ENCODE peak calls at places on chromosomes 4 and X, in four cellular contexts. N is activated gamma-delta T cell treated with Interleukin-2 at 50 U/mL for 16 hours, J is GM03348, X is AG08396. S is an unnamed sample.

GRCh38 chr4:137531951-137532868 is at the start of gene PCDH18:
- DNase-seq in X (peak), J (peak), N (no peak), S (peak)

GRCh38 chr4:105601406-105601805 is 49.0 kb downstream of the ARHGEF38 start:
- DNase-seq in J (no peak), X (no peak), N (no peak), S (no peak)

GRCh38 chrX:75151828-75152592 is 4.1 kb downstream of the ABCB7 start:
- DNase-seq in J (no peak), X (no peak), N (no peak), S (no peak)

GRCh38 chrX:72061091-72061490 is 70.6 kb downstream of the RTL5 start:
- DNase-seq in N (no peak), J (no peak), X (no peak), S (peak)

GRCh38 chrX:43560247-43560946 is 95.7 kb upstream of the MAOA start:
- DNase-seq in N (no peak), J (no peak), X (no peak), S (no peak)

GRCh38 chr4:183430317-183430986 is 14.0 kb upstream of the CDKN2AIP start:
- DNase-seq in J (no peak), N (peak), X (no peak), S (no peak)

GRCh38 chr4:6258741-6259140 is 10.9 kb upstream of the WFS1 start:
- DNase-seq in N (no peak), X (no peak), J (no peak), S (no peak)

GRCh38 chr4:148649669-148650331 is 207.6 kb upstream of the NR3C2 start:
- DNase-seq in J (peak), N (no peak), X (peak), S (no peak)

GRCh38 chr4:8471211-8471875 is 30.8 kb downstream of the TRMT44 start:
- DNase-seq in J (no peak), X (no peak), N (no peak), S (no peak)

GRCh38 chr4:57490520-57490919 is 380.3 kb upstream of the IGFBP7 start:
- DNase-seq in X (no peak), J (no peak), N (no peak), S (peak)

GRCh38 chr4:142826503-142827241 is 19.4 kb downstream of the INPP4B start:
- DNase-seq in X (no peak), J (no peak), N (no peak), S (no peak)

GRCh38 chrX:13252726-13253125 is 67.1 kb downstream of the ATXN3L start:
- DNase-seq in J (no peak), X (no peak), N (no peak), S (no peak)

GRCh38 chrX:40171513-40172168 is 73.9 kb upstream of the BCOR start:
- DNase-seq in X (peak), N (peak), J (peak), S (no peak)

GRCh38 chrX:8627796-8628195 is 104.1 kb downstream of the ANOS1 start:
- DNase-seq in X (no peak), N (no peak), J (no peak), S (no peak)

GRCh38 chrX:115892787-115893671 is 277.5 kb upstream of the AGTR2 start:
- DNase-seq in N (no peak), X (peak), J (no peak), S (no peak)

GRCh38 chr4:140595065-140595464 is 26.3 kb upstream of the UCP1 start:
- DNase-seq in N (no peak), X (no peak), J (peak), S (no peak)

GRCh38 chr4:80202784-80203553 is 5.7 kb downstream of the PRDM8 start:
- DNase-seq in J (peak), X (no peak), N (peak), S (peak)

GRCh38 chrX:6053126-6053625 is 175.5 kb downstream of the NLGN4X start:
- DNase-seq in J (no peak), X (no peak), N (no peak), S (no peak)

GRCh38 chr4:31365006-31365690 is 645.0 kb downstream of the PCDH7 start:
- DNase-seq in X (no peak), J (peak), N (no peak), S (no peak)

GRCh38 chrX:21004835-21005234 is 369.4 kb upstream of the CNKSR2 start:
- DNase-seq in J (peak), N (no peak), X (no peak), S (no peak)

S was measured in MG63.